ENCODE peak calls at places on chromosome 4, in four cellular contexts. T is upper lobe of left lung, K is RWPE1, C is H9. U is an unnamed sample.

GRCh38 chr4:48470570-48470969 is 12.6 kb upstream of the SLC10A4 start:
- DNase-seq in C (no peak), T (no peak), K (no peak), U (no peak)

GRCh38 chr4:114132830-114133229 is 153.4 kb upstream of the ARSJ start:
- DNase-seq in T (no peak), K (no peak), C (no peak), U (no peak)

GRCh38 chr4:113131146-113131545 is 81.7 kb downstream of the ANK2 start:
- DNase-seq in T (no peak), C (no peak), K (no peak), U (no peak)

GRCh38 chr4:175271010-175271630 is 353.0 kb downstream of the ADAM29 start:
- DNase-seq in C (no peak), T (no peak), K (no peak), U (no peak)

GRCh38 chr4:6674500-6675149 is 19.1 kb upstream of the S100P start:
- DNase-seq in K (peak; percentile 38), T (peak; percentile 60), C (no peak), U (no peak)

GRCh38 chr4:55439023-55439422 is 43.3 kb downstream of the TMEM165 start:
- DNase-seq in T (no peak), C (no peak), K (no peak), U (no peak)

GRCh38 chr4:77921701-77922100 is 59.1 kb downstream of the MRPL1 start:
- DNase-seq in K (peak; percentile 82), T (no peak), C (no peak), U (peak; percentile 75)

GRCh38 chr4:113584407-113585150 is 177.0 kb downstream of the CAMK2D start:
- DNase-seq in C (peak; percentile 68), K (no peak), T (no peak), U (peak; percentile 29)

GRCh38 chr4:53644607-53645006 is 53.3 kb upstream of the LNX1 start:
- DNase-seq in C (no peak), K (peak; percentile 51), T (peak; percentile 74), U (no peak)

GRCh38 chr4:112272292-112272691 is 13.4 kb downstream of the TIFA start:
- DNase-seq in C (no peak), K (no peak), T (no peak), U (no peak)

GRCh38 chr4:51843309-51844156 is 580 bp downstream of the DCUN1D4 start:
- DNase-seq in K (peak; percentile 64), T (peak; percentile 75), C (no peak), U (no peak)

GRCh38 chr4:18022572-18023039 is 1.1 kb upstream of the LCORL start:
- DNase-seq in C (no peak), K (no peak), T (no peak), U (no peak)

GRCh38 chr4:41077628-41078027 is 136.7 kb downstream of the APBB2 start:
- DNase-seq in K (no peak), T (no peak), C (no peak), U (no peak)

GRCh38 chr4:47010347-47011188 is 17.2 kb upstream of the GABRA4 start:
- DNase-seq in K (no peak), C (no peak), T (no peak), U (no peak)

GRCh38 chr4:119116925-119117900 is 18.4 kb upstream of the MYOZ2 start:
- DNase-seq in K (no peak), T (no peak), C (no peak), U (no peak)

GRCh38 chr4:3137908-3138307 is 63.4 kb downstream of the HTT start:
- DNase-seq in K (no peak), T (no peak), C (no peak), U (no peak)

GRCh38 chr4:4260185-4260751 is 12.2 kb upstream of the TMEM128 start:
- DNase-seq in T (no peak), K (peak; percentile 62), C (no peak), U (no peak)

GRCh38 chr4:174604198-174604597 is 81.9 kb upstream of the HPGD start:
- DNase-seq in C (no peak), K (peak; percentile 24), T (no peak), U (no peak)

GRCh38 chr4:169410839-169411770 is 140.3 kb upstream of the SH3RF1 start:
- DNase-seq in T (no peak), K (no peak), C (peak; percentile 47), U (peak; percentile 16)

GRCh38 chr4:152166567-152166966 is 369.3 kb downstream of the FBXW7 start:
- DNase-seq in T (no peak), K (no peak), C (no peak), U (no peak)

DNA sequence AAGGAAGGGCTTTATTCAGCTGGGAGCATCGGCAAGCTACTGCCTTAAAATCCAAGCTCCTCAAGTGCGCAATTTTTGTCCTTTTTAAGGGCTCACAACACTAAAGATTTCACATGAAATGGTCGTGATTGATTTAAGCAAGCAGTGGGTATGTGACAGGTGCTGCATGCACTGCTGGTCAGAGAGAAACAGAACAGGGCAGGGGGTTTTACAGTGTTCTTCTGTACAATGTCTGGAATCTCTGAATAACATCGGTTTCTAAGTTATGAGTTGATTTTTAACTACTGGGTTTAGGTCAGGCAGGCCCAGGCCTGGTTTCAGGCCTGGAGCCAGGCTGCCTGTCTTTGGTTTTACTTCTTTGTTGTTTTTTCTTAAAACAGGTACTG is 6.0 kb downstream of the UGT2B17 start:
- DNase-seq in K (no peak), C (no peak), T (no peak), U (no peak)
- H3K27ac ChIP-seq in K (no peak overlapping the region), C (no peak overlapping the region), T (no peak overlapping the region), U (no peak overlapping the region)

GRCh38 chr4:132564920-132565319 is 584.2 kb upstream of the PCDH10 start:
- DNase-seq in C (no peak), K (no peak), T (no peak), U (no peak)
- TF ChIP-seq CTCF in C (peak; percentile 42), K (no peak), T (no peak), U (no peak)

GRCh38 chr4:147749811-147750321 is 18.0 kb downstream of the ARHGAP10 start:
- DNase-seq in K (no peak), T (no peak), C (no peak), U (no peak)
- H3K27ac ChIP-seq in K (no peak overlapping the region), T (no peak overlapping the region), C (no peak overlapping the region), U (no peak overlapping the region)

GRCh38 chr4:36824682-36825081 is 419.9 kb upstream of the NWD2 start:
- DNase-seq in T (no peak), K (no peak), C (no peak), U (no peak)
- TF ChIP-seq CTCF in T (no peak), K (no peak), C (peak; percentile 71), U (no peak)

GRCh38 chr4:67721770-67722597 is 21.0 kb upstream of the UBA6 start:
- DNase-seq in T (no peak), K (peak; percentile 44), C (peak; percentile 38), U (no peak)

GRCh38 chr4:67725981-67726380 is 25.0 kb upstream of the UBA6 start:
- DNase-seq in K (no peak), C (no peak), T (no peak), U (no peak)

GRCh38 chr4:67723949-67724348 is 23.0 kb upstream of the UBA6 start:
- DNase-seq in K (no peak), T (no peak), C (peak; percentile 82), U (no peak)

GRCh38 chr4:67725132-67725531 is 24.2 kb upstream of the UBA6 start:
- DNase-seq in C (no peak), T (no peak), K (peak; percentile 29), U (no peak)

DNA sequence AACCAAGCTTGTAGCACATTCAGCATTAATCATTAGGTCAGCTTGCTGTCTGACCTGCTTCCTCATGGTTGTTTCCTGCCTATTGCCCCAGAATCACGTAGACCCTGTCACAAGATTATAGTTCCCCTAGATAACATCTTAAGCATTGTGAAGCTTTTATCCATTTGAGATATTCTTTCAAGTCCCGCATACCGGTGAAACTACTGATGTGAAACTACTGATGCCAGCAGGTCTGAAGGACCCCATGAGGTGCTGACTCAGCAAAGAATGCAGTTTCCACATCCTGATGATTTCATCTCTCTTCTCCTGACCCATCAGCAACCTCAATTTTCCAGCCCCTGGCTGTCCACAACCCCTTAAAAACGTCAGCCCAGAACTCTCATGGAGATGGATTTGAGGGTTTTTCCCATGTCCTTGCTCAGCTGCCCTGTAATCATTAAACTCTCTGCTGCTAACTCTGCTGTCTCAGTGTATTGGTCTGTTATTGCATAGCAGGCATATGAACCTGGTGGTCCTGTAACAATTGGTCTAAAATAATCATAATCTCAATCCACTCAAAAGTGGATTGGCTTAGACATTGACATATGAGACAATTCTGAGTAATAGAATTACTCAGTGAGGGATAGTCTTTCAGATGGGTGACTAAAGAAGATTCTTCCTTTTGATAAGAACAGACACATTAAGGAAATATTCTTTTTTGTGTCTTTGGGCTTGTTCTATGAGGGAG is 26.3 kb upstream of the UBA6 start:
- DNase-seq in T (no peak), C (no peak), K (no peak), U (no peak)
- H3K27ac ChIP-seq in T (no peak overlapping the region), C (no peak overlapping the region), K (no peak overlapping the region), U (no peak overlapping the region)

GRCh38 chr4:93152461-93152860 is 676.1 kb upstream of the ATOH1 start:
- DNase-seq in T (no peak), K (no peak), C (no peak), U (no peak)

DNA sequence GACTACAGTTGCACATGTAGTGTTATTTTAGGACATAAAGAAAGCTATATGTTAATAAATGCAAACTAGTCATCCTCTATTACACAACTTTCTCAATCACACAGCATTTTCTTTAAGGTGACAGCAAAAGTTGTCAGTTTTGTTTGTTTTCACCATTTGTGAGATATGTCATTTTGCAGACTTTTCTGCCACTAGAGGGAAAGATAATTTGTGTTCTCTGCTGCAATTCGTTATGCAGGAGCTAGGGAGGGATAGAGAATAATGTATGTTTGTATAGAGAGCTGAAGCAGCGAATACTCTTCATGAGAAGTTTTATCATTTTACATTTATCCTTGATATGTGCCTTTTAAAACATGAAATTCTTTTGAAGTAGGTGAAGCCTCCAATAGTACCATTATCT is 670.6 kb upstream of the ATOH1 start:
- DNase-seq in T (no peak), K (peak; percentile 1), C (no peak), U (no peak)
- TF ChIP-seq CTCF in T (no peak), K (no peak), C (peak; percentile 58), U (peak; percentile 55)

GRCh38 chr4:16693040-16693506 is 205.4 kb downstream of the LDB2 start:
- DNase-seq in T (no peak), K (no peak), C (no peak), U (no peak)

GRCh38 chr4:16693641-16694040 is 204.8 kb downstream of the LDB2 start:
- DNase-seq in T (no peak), K (no peak), C (no peak), U (no peak)

GRCh38 chr4:16692493-16692892 is 206.0 kb downstream of the LDB2 start:
- DNase-seq in T (no peak), C (no peak), K (no peak), U (no peak)

GRCh38 chr4:16695896-16696295 is 202.5 kb downstream of the LDB2 start:
- DNase-seq in T (no peak), C (no peak), K (no peak), U (no peak)

GRCh38 chr4:16694491-16695276 is 203.8 kb downstream of the LDB2 start:
- DNase-seq in K (no peak), C (peak; percentile 40), T (no peak), U (no peak)
- H3K27ac ChIP-seq in K (no peak overlapping the region), C (peak overlapping the region; percentile 81), T (no peak overlapping the region), U (peak overlapping the region; percentile 43)